ENCODE peak calls at places on chromosomes 11 and 22, in six cellular contexts. Q, X, A, N, I and D are unnamed samples.

GRCh38 chr11:27241316-27242122 is 121.5 kb downstream of the CCDC34 start:
- DNase-seq in Q (no peak), X (no peak), A (no peak), N (no peak), I (no peak), D (peak; percentile 67)

GRCh38 chr11:75199412-75199955 is 41.1 kb upstream of the TPBGL start:
- DNase-seq in Q (no peak), X (no peak), A (no peak), N (no peak), I (no peak), D (no peak)

GRCh38 chr11:120682866-120683265 is 171.3 kb downstream of the GRIK4 start:
- DNase-seq in Q (no peak), X (no peak), A (no peak), N (peak; percentile 24), I (no peak), D (no peak)

GRCh38 chr22:20868225-20868944 is 9.6 kb downstream of the SNAP29 start:
- DNase-seq in Q (no peak), X (no peak), A (no peak), N (peak; percentile 41), I (no peak), D (no peak)

GRCh38 chr22:38219644-38220043 is 17.9 kb downstream of the MAFF start:
- DNase-seq in Q (no peak), X (no peak), A (no peak), N (no peak), I (no peak), D (no peak)

GRCh38 chr11:33682446-33682845 is 18.2 kb downstream of the C11orf91 start:
- DNase-seq in Q (no peak), X (no peak), A (no peak), N (no peak), I (no peak), D (peak; percentile 70)

GRCh38 chr11:2788751-2789140 is 89.0 kb upstream of the KCNQ1OT1 start:
- DNase-seq in Q (peak; percentile 7), X (no peak), A (no peak), N (no peak), I (no peak), D (no peak)

GRCh38 chr11:6200975-6201374 is 2.0 kb downstream of the OR52W1 start:
- DNase-seq in Q (no peak), X (no peak), A (no peak), N (no peak), I (peak; percentile 67), D (no peak)

GRCh38 chr11:58006940-58007339 is 16.7 kb upstream of the OR9Q1 start:
- DNase-seq in Q (no peak), X (no peak), A (no peak), N (peak; percentile 26), I (no peak), D (peak; percentile 48)

GRCh38 chr11:33000181-33000580 is 15.5 kb upstream of the DEPDC7 start:
- DNase-seq in Q (no peak), X (no peak), A (no peak), N (peak; percentile 50), I (no peak), D (no peak)

GRCh38 chr11:118106789-118107335 is 20.1 kb upstream of the SMIM35 start:
- DNase-seq in Q (no peak), X (no peak), A (no peak), N (no peak), I (no peak), D (no peak)

GRCh38 chr22:29700949-29701927 is 18.6 kb upstream of the CABP7 start:
- DNase-seq in Q (no peak), X (no peak), A (no peak), N (no peak), I (peak; percentile 32), D (no peak)

GRCh38 chr11:61384271-61385242 is 7.8 kb upstream of the TMEM216 start:
- DNase-seq in Q (no peak), X (no peak), A (no peak), N (no peak), I (no peak), D (no peak)

GRCh38 chr11:124898711-124899110 is 1.0 kb upstream of the ROBO4 start:
- DNase-seq in Q (no peak), X (no peak), A (no peak), N (peak; percentile 21), I (no peak), D (no peak)

GRCh38 chr11:117953029-117953671 is 23.9 kb upstream of the TMPRSS13 start:
- DNase-seq in Q (no peak), X (peak; percentile 75), A (peak; percentile 50), N (no peak), I (peak; percentile 15), D (no peak)

GRCh38 chr11:115677190-115677589 is 173.0 kb upstream of the CADM1 start:
- DNase-seq in Q (no peak), X (no peak), A (no peak), N (no peak), I (no peak), D (no peak)

GRCh38 chr11:100638648-100639047 is 48.4 kb upstream of the ARHGAP42 start:
- DNase-seq in Q (no peak), X (no peak), A (no peak), N (no peak), I (no peak), D (no peak)

GRCh38 chr11:24155792-24156191 is 341.1 kb upstream of the LUZP2 start:
- DNase-seq in Q (no peak), X (no peak), A (no peak), N (no peak), I (no peak), D (no peak)

GRCh38 chr22:25407226-25407858 is 157.1 kb upstream of the GRK3 start:
- DNase-seq in Q (no peak), X (no peak), A (no peak), N (no peak), I (no peak), D (no peak)

GRCh38 chr11:47326198-47326597 is 26.3 kb downstream of the MYBPC3 start:
- DNase-seq in Q (no peak), X (no peak), A (no peak), N (no peak), I (no peak), D (no peak)

DNA sequence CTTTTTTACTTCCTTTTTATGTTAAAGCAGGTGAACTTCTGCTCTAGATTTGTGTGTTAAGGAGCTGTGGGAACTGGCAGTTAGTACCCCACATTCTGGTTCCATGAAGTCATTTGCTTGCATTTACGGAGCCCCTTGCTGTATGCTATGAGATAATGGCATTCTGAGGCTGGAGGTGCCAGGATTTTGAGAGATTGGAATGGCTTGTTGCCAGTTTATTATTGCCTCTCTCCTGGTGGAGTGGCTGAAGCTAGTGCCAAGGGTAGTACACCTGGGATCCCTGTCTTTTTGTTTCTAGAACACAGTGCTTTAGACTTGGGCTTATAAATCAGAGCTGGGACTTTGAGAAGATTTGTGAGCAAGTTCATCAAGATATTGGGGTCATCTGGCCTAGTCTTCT is 73.8 kb downstream of the STIM1 start:
- DNase-seq in Q (peak; percentile 26), X (no peak), A (no peak), N (no peak), I (no peak), D (no peak)
- H3K27ac ChIP-seq in Q (peak overlapping the region; percentile 39), X (no peak overlapping the region), A (no peak overlapping the region), N (no peak overlapping the region), I (no peak overlapping the region), D (no peak overlapping the region)

GRCh38 chr22:45008853-45009751 is 703 bp downstream of the PHF21B start:
- DNase-seq in Q (no peak), X (no peak), A (no peak), N (no peak), I (no peak), D (no peak)

GRCh38 chr22:45006873-45007246 is 2.9 kb downstream of the PHF21B start:
- DNase-seq in Q (no peak), X (no peak), A (no peak), N (no peak), I (no peak), D (no peak)

GRCh38 chr22:45007247-45007945 is 2.4 kb downstream of the PHF21B start:
- DNase-seq in Q (peak; percentile 25), X (no peak), A (no peak), N (no peak), I (no peak), D (no peak)

GRCh38 chr22:45009881-45010531 is at the start of gene PHF21B:
- DNase-seq in Q (peak; percentile 22), X (no peak), A (no peak), N (no peak), I (no peak), D (no peak)

DNA sequence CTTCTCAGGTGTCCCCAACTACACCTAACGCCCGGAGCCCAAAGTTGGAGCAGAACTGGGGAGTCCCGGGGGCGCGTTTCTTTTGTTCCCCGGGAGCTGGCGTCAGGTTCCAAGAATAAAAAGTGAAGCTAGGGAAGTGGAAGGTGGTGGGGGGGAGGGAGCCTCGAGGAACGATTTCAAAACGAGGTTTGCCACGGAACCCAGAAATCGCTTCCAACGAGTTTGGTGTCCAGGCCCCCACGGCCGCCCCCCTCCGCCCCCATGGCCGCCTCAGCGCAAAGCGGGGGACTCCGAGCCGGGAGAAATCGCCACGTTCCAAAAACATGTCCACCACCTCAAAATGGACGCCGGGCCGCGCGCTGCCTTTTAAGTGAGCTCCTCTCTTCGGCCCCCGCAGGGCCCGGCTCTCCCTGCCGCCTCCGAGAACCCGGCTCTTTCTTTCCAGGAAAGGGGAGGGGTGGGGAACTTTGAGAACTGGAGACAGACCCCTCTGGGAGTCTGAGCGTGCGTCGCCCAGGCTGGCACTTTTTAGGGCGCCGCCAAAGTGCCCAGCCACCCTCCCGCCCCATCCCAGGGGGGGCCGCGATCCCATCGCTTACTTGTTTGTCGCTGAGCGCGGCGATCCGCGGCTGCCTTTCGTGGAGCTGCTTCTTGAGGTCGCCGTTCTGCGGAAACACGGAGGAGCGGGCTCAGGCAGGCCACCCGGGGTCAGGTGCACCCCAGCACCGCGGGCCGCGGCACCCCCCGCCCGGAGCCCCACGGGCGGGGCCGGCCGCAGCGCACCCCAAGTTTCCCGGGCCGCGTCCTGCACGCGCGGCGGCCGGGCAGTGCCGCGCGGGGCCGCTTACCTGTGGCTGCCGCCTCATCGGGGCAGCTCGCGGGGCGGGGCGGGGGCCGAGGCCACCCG is 1.6 kb downstream of the PHF21B start:
- DNase-seq in Q (no peak), X (no peak), A (no peak), N (no peak), I (no peak), D (no peak)
- H3K27ac ChIP-seq in Q (no peak overlapping the region), X (no peak overlapping the region), A (no peak overlapping the region), N (no peak overlapping the region), I (no peak overlapping the region), D (no peak overlapping the region)

GRCh38 chr11:69003866-69004311 is 9.2 kb downstream of the MRGPRF start:
- DNase-seq in Q (no peak), X (no peak), A (no peak), N (no peak), I (no peak), D (no peak)
- H3K27ac ChIP-seq in Q (no peak overlapping the region), X (no peak overlapping the region), A (no peak overlapping the region), N (no peak overlapping the region), I (no peak overlapping the region), D (no peak overlapping the region)

GRCh38 chr11:76795285-76795935 is 12.3 kb downstream of the TSKU start:
- DNase-seq in Q (no peak), X (no peak), A (no peak), N (no peak), I (no peak), D (no peak)

GRCh38 chr11:76794371-76795284 is 11.5 kb downstream of the TSKU start:
- DNase-seq in Q (no peak), X (no peak), A (no peak), N (no peak), I (no peak), D (no peak)

GRCh38 chr11:76792505-76793264 is 9.5 kb downstream of the TSKU start:
- DNase-seq in Q (peak; percentile 7), X (no peak), A (no peak), N (no peak), I (no peak), D (no peak)

GRCh38 chr11:76793391-76793811 is 10.2 kb downstream of the TSKU start:
- DNase-seq in Q (no peak), X (no peak), A (no peak), N (no peak), I (no peak), D (no peak)

GRCh38 chr11:76793834-76794291 is 10.7 kb downstream of the TSKU start:
- DNase-seq in Q (no peak), X (no peak), A (no peak), N (no peak), I (no peak), D (no peak)
- H3K27ac ChIP-seq in Q (no peak overlapping the region), X (no peak overlapping the region), A (no peak overlapping the region), N (no peak overlapping the region), I (no peak overlapping the region), D (no peak overlapping the region)